ENCODE peak calls at places on chromosome 5, in seven cellular contexts. Y is activated CD8-positive, alpha-beta memory T cell treated with anti-CD3 and anti-CD28 coated beads for 24 hours; R is NCI-H2029 treated with DMSO at 0.1 percent for 48 hours; L is T-cell; D is left ventricle myocardium inferior; U is dermis blood vessel endothelial cell; M is thoracic aorta. A is an unnamed sample.

GRCh38 chr5:54758038-54758437 is 227.4 kb downstream of the ESM1 start:
- DNase-seq in Y (no peak), R (no peak), L (no peak), D (no peak), U (no peak), M (no peak), A (no peak)

GRCh38 chr5:177312649-177313181 is 1.0 kb upstream of the MXD3 start:
- DNase-seq in Y (no peak), R (no peak), L (no peak), D (no peak), U (peak; percentile 13), M (no peak), A (peak; percentile 72)

GRCh38 chr5:53418844-53419243 is 61.6 kb upstream of the FST start:
- DNase-seq in Y (no peak), R (no peak), L (no peak), D (no peak), U (peak; percentile 79), M (no peak), A (no peak)

GRCh38 chr5:139707445-139708003 is 59.4 kb downstream of the CXXC5 start:
- DNase-seq in Y (no peak), R (peak; percentile 82), L (no peak), D (no peak), U (no peak), M (no peak), A (no peak)

GRCh38 chr5:74054139-74054538 is 428.1 kb downstream of the ARHGEF28 start:
- DNase-seq in Y (no peak), R (no peak), L (no peak), D (no peak), U (no peak), M (no peak), A (no peak)

GRCh38 chr5:79255786-79256557 is 20.0 kb downstream of the JMY start:
- DNase-seq in Y (no peak), R (peak; percentile 36), L (no peak), D (no peak), U (peak; percentile 63), M (no peak), A (peak; percentile 34)

GRCh38 chr5:154686490-154686889 is 68.7 kb upstream of the LARP1 start:
- DNase-seq in Y (no peak), R (no peak), L (no peak), D (no peak), U (no peak), M (no peak), A (no peak)

GRCh38 chr5:71836547-71837112 is 117.6 kb downstream of the CARTPT start:
- DNase-seq in Y (no peak), R (no peak), L (no peak), D (no peak), U (no peak), M (no peak), A (no peak)

GRCh38 chr5:40666657-40667056 is 13.1 kb upstream of the PTGER4 start:
- DNase-seq in Y (no peak), R (no peak), L (no peak), D (no peak), U (no peak), M (no peak), A (no peak)

GRCh38 chr5:178123987-178124925 is 6.6 kb upstream of the RMND5B start:
- DNase-seq in Y (no peak), R (no peak), L (no peak), D (no peak), U (no peak), M (no peak), A (no peak)

GRCh38 chr5:89703799-89704198 is 705.8 kb downstream of the CETN3 start:
- DNase-seq in Y (no peak), R (no peak), L (no peak), D (no peak), U (no peak), M (no peak), A (no peak)

GRCh38 chr5:97026721-97027120 is 90.8 kb downstream of the LNPEP start:
- DNase-seq in Y (no peak), R (no peak), L (no peak), D (no peak), U (no peak), M (no peak), A (no peak)

GRCh38 chr5:16178745-16179372 is 732 bp downstream of the MARCHF11 start:
- DNase-seq in Y (peak; percentile 62), R (peak; percentile 20), L (no peak), D (peak; percentile 77), U (peak; percentile 76), M (no peak), A (peak; percentile 89)

GRCh38 chr5:179054036-179054785 is 6.0 kb upstream of the ZNF354C start:
- DNase-seq in Y (no peak), R (no peak), L (no peak), D (no peak), U (no peak), M (no peak), A (no peak)

GRCh38 chr5:39586185-39586584 is 161.4 kb upstream of the DAB2 start:
- DNase-seq in Y (no peak), R (no peak), L (no peak), D (no peak), U (no peak), M (no peak), A (no peak)

GRCh38 chr5:9325549-9325948 is 220.3 kb downstream of the SEMA5A start:
- DNase-seq in Y (no peak), R (no peak), L (no peak), D (no peak), U (no peak), M (no peak), A (no peak)

GRCh38 chr5:177253252-177253651 is 50.3 kb downstream of the RAB24 start:
- DNase-seq in Y (no peak), R (no peak), L (no peak), D (no peak), U (no peak), M (no peak), A (no peak)

GRCh38 chr5:57383093-57383861 is 99.3 kb downstream of the ACTBL2 start:
- DNase-seq in Y (no peak), R (no peak), L (no peak), D (no peak), U (peak; percentile 94), M (peak; percentile 15), A (no peak)

GRCh38 chr5:112923148-112923917 is 1.3 kb upstream of the REEP5 start:
- DNase-seq in Y (peak; percentile 65), R (no peak), L (peak; percentile 40), D (no peak), U (no peak), M (no peak), A (no peak)

GRCh38 chr5:14223372-14223771 is 80.2 kb downstream of the TRIO start:
- DNase-seq in Y (no peak), R (no peak), L (no peak), D (no peak), U (peak; percentile 83), M (no peak), A (no peak)

A was measured in pancreas.